ENCODE peak calls at places on chromosomes 5 and 9, in six cellular contexts. One of them, this sample, is unnamed. For H3K4me1 and H3K9me3, the result is how much of the 10 kb centered on the place peaks cover.

GRCh38 chr9:87710448-87710847 is 15.5 kb upstream of the CTSL start:
- DNase-seq in left lung: no peak
- DNase-seq in stomach: no peak
- DNase-seq in transverse colon: no peak
- DNase-seq in body of pancreas: no peak
- DNase-seq in tibial nerve: no peak
- DNase-seq in this sample: no peak

GRCh38 chr9:13480688-13481087 is 201.2 kb upstream of the MPDZ start:
- DNase-seq in left lung: no peak
- DNase-seq in stomach: no peak
- DNase-seq in transverse colon: no peak
- DNase-seq in body of pancreas: no peak
- DNase-seq in tibial nerve: no peak
- DNase-seq in this sample: no peak

GRCh38 chr5:128213340-128213739 is 129.8 kb downstream of the SLC12A2 start:
- DNase-seq in left lung: no peak
- DNase-seq in stomach: peak
- DNase-seq in transverse colon: peak
- DNase-seq in body of pancreas: peak
- DNase-seq in tibial nerve: peak
- DNase-seq in this sample: peak

GRCh38 chr9:111198936-111199335 is 131.1 kb downstream of the OR2K2 start:
- DNase-seq in left lung: no peak
- DNase-seq in stomach: no peak
- DNase-seq in transverse colon: no peak
- DNase-seq in body of pancreas: no peak
- DNase-seq in tibial nerve: no peak
- DNase-seq in this sample: no peak

GRCh38 chr5:90557871-90558270 is 726 bp upstream of the ADGRV1 start:
- DNase-seq in left lung: no peak
- DNase-seq in stomach: no peak
- DNase-seq in transverse colon: no peak
- DNase-seq in body of pancreas: no peak
- DNase-seq in tibial nerve: no peak
- DNase-seq in this sample: no peak

GRCh38 chr5:6377121-6377520 is 1.2 kb downstream of the MED10 start:
- DNase-seq in left lung: no peak
- DNase-seq in stomach: no peak
- DNase-seq in transverse colon: no peak
- DNase-seq in body of pancreas: no peak
- DNase-seq in tibial nerve: no peak
- DNase-seq in this sample: no peak

GRCh38 chr5:144547098-144547499 is 376.4 kb downstream of the KCTD16 start:
- DNase-seq in left lung: no peak
- DNase-seq in stomach: no peak
- DNase-seq in transverse colon: no peak
- DNase-seq in body of pancreas: no peak
- DNase-seq in tibial nerve: no peak
- DNase-seq in this sample: no peak

GRCh38 chr5:12292610-12293204 is 388.5 kb upstream of the CTNND2 start:
- DNase-seq in left lung: no peak
- DNase-seq in stomach: no peak
- DNase-seq in transverse colon: no peak
- DNase-seq in body of pancreas: no peak
- DNase-seq in tibial nerve: no peak
- DNase-seq in this sample: no peak

GRCh38 chr5:135486131-135486530 is 34.0 kb upstream of the TIFAB start:
- DNase-seq in left lung: no peak
- DNase-seq in stomach: no peak
- DNase-seq in transverse colon: no peak
- DNase-seq in body of pancreas: no peak
- DNase-seq in tibial nerve: no peak
- DNase-seq in this sample: no peak

GRCh38 chr9:127569819-127570401 is 42.2 kb upstream of the STXBP1 start:
- DNase-seq in left lung: no peak
- DNase-seq in stomach: no peak
- DNase-seq in transverse colon: no peak
- DNase-seq in body of pancreas: peak
- DNase-seq in tibial nerve: no peak
- DNase-seq in this sample: no peak

GRCh38 chr5:149680810-149681221 is 49.3 kb upstream of the PPARGC1B start:
- DNase-seq in left lung: peak
- DNase-seq in stomach: no peak
- DNase-seq in transverse colon: peak
- DNase-seq in body of pancreas: no peak
- DNase-seq in tibial nerve: peak
- DNase-seq in this sample: no peak

GRCh38 chr9:124506433-124506832 is 766 bp downstream of the NR5A1 start:
- DNase-seq in left lung: no peak
- DNase-seq in stomach: no peak
- DNase-seq in transverse colon: no peak
- DNase-seq in body of pancreas: no peak
- DNase-seq in tibial nerve: no peak
- DNase-seq in this sample: no peak

GRCh38 chr9:128339761-128340690 is at the start of gene SLC27A4:
- DNase-seq in left lung: peak
- DNase-seq in stomach: peak
- DNase-seq in transverse colon: peak
- DNase-seq in body of pancreas: peak
- DNase-seq in tibial nerve: peak
- DNase-seq in this sample: peak

GRCh38 chr9:72476617-72477375 is 44.6 kb upstream of the TMC1 start:
- DNase-seq in left lung: peak
- DNase-seq in stomach: peak
- DNase-seq in transverse colon: peak
- DNase-seq in body of pancreas: peak
- DNase-seq in tibial nerve: no peak
- DNase-seq in this sample: no peak

GRCh38 chr9:130345993-130346385 is 80.4 kb downstream of the HMCN2 start:
- DNase-seq in left lung: no peak
- DNase-seq in stomach: no peak
- DNase-seq in transverse colon: no peak
- DNase-seq in body of pancreas: no peak
- DNase-seq in tibial nerve: no peak
- DNase-seq in this sample: no peak

GRCh38 chr5:95624368-95624767 is 4.5 kb downstream of the GPR150 start:
- DNase-seq in left lung: no peak
- DNase-seq in stomach: no peak
- DNase-seq in transverse colon: no peak
- DNase-seq in body of pancreas: no peak
- DNase-seq in tibial nerve: no peak
- DNase-seq in this sample: no peak

GRCh38 chr5:66949066-66949465 is 247.5 kb downstream of the CD180 start:
- DNase-seq in left lung: no peak
- DNase-seq in stomach: no peak
- DNase-seq in transverse colon: no peak
- DNase-seq in body of pancreas: no peak
- DNase-seq in tibial nerve: no peak
- DNase-seq in this sample: no peak

GRCh38 chr5:134100283-134101011 is 14.0 kb upstream of the TCF7 start:
- DNase-seq in left lung: no peak
- DNase-seq in stomach: peak
- DNase-seq in transverse colon: peak
- DNase-seq in body of pancreas: no peak
- DNase-seq in tibial nerve: no peak
- DNase-seq in this sample: no peak

GRCh38 chr5:117165068-117165467 is 590.4 kb upstream of the SEMA6A start:
- DNase-seq in left lung: no peak
- DNase-seq in stomach: no peak
- DNase-seq in transverse colon: no peak
- DNase-seq in body of pancreas: no peak
- DNase-seq in tibial nerve: no peak
- DNase-seq in this sample: no peak

GRCh38 chr5:180648658-180649296 is 623 bp downstream of the FLT4 start:
- DNase-seq in left lung: no peak
- DNase-seq in stomach: no peak
- DNase-seq in transverse colon: no peak
- DNase-seq in body of pancreas: no peak
- DNase-seq in tibial nerve: no peak
- DNase-seq in this sample: no peak

GRCh38 chr5:113776832-113777525 is 263.5 kb downstream of the YTHDC2 start:
- DNase-seq in left lung: no peak
- DNase-seq in stomach: peak
- DNase-seq in transverse colon: no peak
- DNase-seq in body of pancreas: peak
- DNase-seq in tibial nerve: no peak
- DNase-seq in this sample: peak

GRCh38 chr5:120314201-120314600 is 149.9 kb upstream of the PRR16 start:
- DNase-seq in left lung: no peak
- DNase-seq in stomach: no peak
- DNase-seq in transverse colon: no peak
- DNase-seq in body of pancreas: no peak
- DNase-seq in tibial nerve: no peak
- DNase-seq in this sample: no peak

GRCh38 chr9:93121316-93122241 is 12.5 kb downstream of the NINJ1 start:
- DNase-seq in left lung: peak
- DNase-seq in stomach: no peak
- DNase-seq in transverse colon: peak
- DNase-seq in body of pancreas: peak
- DNase-seq in tibial nerve: no peak
- DNase-seq in this sample: peak

GRCh38 chr9:93119953-93120845 is 13.9 kb downstream of the NINJ1 start:
- DNase-seq in left lung: peak
- DNase-seq in stomach: peak
- DNase-seq in transverse colon: peak
- DNase-seq in body of pancreas: peak
- DNase-seq in tibial nerve: peak
- DNase-seq in this sample: peak

GRCh38 chr9:93119703-93119952 is 14.4 kb downstream of the NINJ1 start:
- DNase-seq in left lung: no peak
- DNase-seq in stomach: no peak
- DNase-seq in transverse colon: no peak
- DNase-seq in body of pancreas: no peak
- DNase-seq in tibial nerve: no peak
- DNase-seq in this sample: no peak

GRCh38 chr9:93118863-93119702 is 15.0 kb downstream of the NINJ1 start:
- DNase-seq in left lung: peak
- DNase-seq in stomach: no peak
- DNase-seq in transverse colon: no peak
- DNase-seq in body of pancreas: peak
- DNase-seq in tibial nerve: no peak
- DNase-seq in this sample: peak

DNA sequence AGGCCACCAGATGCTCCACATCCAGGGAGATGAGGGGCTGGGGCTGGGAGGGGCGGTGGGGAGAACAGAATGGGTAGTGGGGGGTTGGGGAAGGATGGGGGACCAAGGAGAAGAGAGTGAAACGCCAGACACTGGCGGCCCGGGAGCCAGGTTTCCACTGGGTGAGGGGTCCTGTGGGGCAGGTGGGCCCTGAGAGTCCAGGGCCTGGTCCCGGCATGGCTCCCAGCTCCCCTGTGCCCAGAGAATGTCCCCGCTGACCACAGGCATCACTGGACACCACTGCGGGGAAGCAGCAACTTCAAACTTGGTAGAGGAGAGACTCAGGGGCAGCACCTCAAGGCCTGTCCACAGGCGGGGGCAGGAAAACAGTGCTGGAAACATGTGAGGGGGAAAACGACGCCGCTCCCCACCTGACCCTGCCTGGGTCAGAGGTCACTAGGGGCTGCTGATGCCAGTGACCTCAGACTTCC is 13.2 kb downstream of the NINJ1 start:
- DNase-seq in left lung: peak
- DNase-seq in stomach: no peak
- DNase-seq in transverse colon: no peak
- DNase-seq in body of pancreas: peak
- DNase-seq in tibial nerve: no peak
- DNase-seq in this sample: no peak
- H3K4me1 ChIP-seq in left lung: half or more
- H3K4me1 ChIP-seq in stomach: half or more
- H3K4me1 ChIP-seq in transverse colon: under half
- H3K4me1 ChIP-seq in body of pancreas: under half
- H3K4me1 ChIP-seq in tibial nerve: under half
- H3K4me1 ChIP-seq in this sample: under half

GRCh38 chr9:113536166-113536482 is 72.6 kb downstream of the RGS3 start:
- DNase-seq in left lung: no peak
- DNase-seq in stomach: no peak
- DNase-seq in transverse colon: no peak
- DNase-seq in body of pancreas: no peak
- DNase-seq in tibial nerve: no peak
- DNase-seq in this sample: no peak
- H3K9me3 ChIP-seq in left lung: under half
- H3K9me3 ChIP-seq in stomach: under half
- H3K9me3 ChIP-seq in transverse colon: under half
- H3K9me3 ChIP-seq in body of pancreas: under half
- H3K9me3 ChIP-seq in tibial nerve: under half
- H3K9me3 ChIP-seq in this sample: under half

GRCh38 chr5:64165500-64166200 is at the start of gene RNF180:
- DNase-seq in left lung: peak
- DNase-seq in stomach: peak
- DNase-seq in transverse colon: peak
- DNase-seq in body of pancreas: peak
- DNase-seq in tibial nerve: no peak
- DNase-seq in this sample: peak
- H3K27ac ChIP-seq in left lung: peak
- H3K27ac ChIP-seq in stomach: peak
- H3K27ac ChIP-seq in transverse colon: peak
- H3K27ac ChIP-seq in body of pancreas: peak
- H3K27ac ChIP-seq in tibial nerve: peak
- H3K27ac ChIP-seq in this sample: peak

GRCh38 chr9:35904966-35905781 is 828 bp upstream of the HRCT1 start:
- DNase-seq in left lung: no peak
- DNase-seq in stomach: no peak
- DNase-seq in transverse colon: peak
- DNase-seq in body of pancreas: no peak
- DNase-seq in tibial nerve: no peak
- DNase-seq in this sample: no peak
- H3K4me1 ChIP-seq in left lung: half or more
- H3K4me1 ChIP-seq in stomach: half or more
- H3K4me1 ChIP-seq in transverse colon: half or more
- H3K4me1 ChIP-seq in body of pancreas: half or more
- H3K4me1 ChIP-seq in tibial nerve: half or more
- H3K4me1 ChIP-seq in this sample: under half

DNA sequence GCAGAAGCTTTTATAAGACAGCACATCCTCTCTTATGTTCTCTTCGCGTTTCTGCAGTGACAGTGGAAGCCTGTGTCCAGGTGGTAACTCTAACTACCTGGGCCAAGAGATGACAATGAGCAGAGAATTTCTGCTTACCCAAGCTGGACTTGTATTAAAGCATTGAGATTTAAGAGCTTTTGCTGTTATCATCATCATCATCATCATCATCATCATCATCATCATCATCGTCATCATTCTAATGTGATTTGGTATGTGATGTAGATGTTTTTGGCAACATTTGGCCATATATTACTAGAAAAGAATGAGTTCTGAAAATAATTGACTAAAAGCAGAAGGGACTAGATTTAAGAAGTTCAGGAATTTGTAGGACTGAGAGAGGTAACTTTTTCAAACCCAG is 401.3 kb downstream of the BRINP1 start:
- DNase-seq in left lung: no peak
- DNase-seq in stomach: no peak
- DNase-seq in transverse colon: no peak
- DNase-seq in body of pancreas: no peak
- DNase-seq in tibial nerve: no peak
- DNase-seq in this sample: no peak
- H3K9me3 ChIP-seq in left lung: under half
- H3K9me3 ChIP-seq in stomach: under half
- H3K9me3 ChIP-seq in transverse colon: under half
- H3K9me3 ChIP-seq in body of pancreas: under half
- H3K9me3 ChIP-seq in tibial nerve: under half
- H3K9me3 ChIP-seq in this sample: under half

This sample was measured in ovary.